ENCODE peak calls at places on chromosomes 4 and X, in five cellular contexts. C is T-helper 1 cell, Q is stromal cell of bone marrow, S is H54, I is immature natural killer cell. T is an unnamed sample.
A peak's percentile ranks its signal among the peaks of the same experiment; 100 is the strongest.

GRCh38 chr4:98631506-98631905 is 26.9 kb downstream of the TSPAN5 start:
- DNase-seq in C (no peak), Q (no peak), S (no peak), I (no peak), T (no peak)

GRCh38 chrX:8632949-8633348 is 99.0 kb downstream of the ANOS1 start:
- DNase-seq in C (no peak), Q (no peak), S (no peak), I (no peak), T (peak; percentile 17)

GRCh38 chr4:53852343-53852742 is 212.1 kb downstream of the CHIC2 start:
- DNase-seq in C (no peak), Q (peak; percentile 72), S (no peak), I (no peak), T (peak; percentile 17)

GRCh38 chr4:150402968-150403367 is 179.0 kb upstream of the MAB21L2 start:
- DNase-seq in C (no peak), Q (no peak), S (no peak), I (no peak), T (peak; percentile 18)

GRCh38 chr4:70772929-70773555 is 51.3 kb downstream of the RUFY3 start:
- DNase-seq in C (no peak), Q (no peak), S (no peak), I (no peak), T (no peak)

GRCh38 chr4:114924311-114924710 is 189.1 kb downstream of the NDST4 start:
- DNase-seq in C (no peak), Q (no peak), S (no peak), I (no peak), T (peak; percentile 81)

GRCh38 chrX:133307637-133308485 is 89.7 kb upstream of the TFDP3 start:
- DNase-seq in C (no peak), Q (no peak), S (no peak), I (no peak), T (peak; percentile 73)

GRCh38 chr4:23763559-23763958 is 126.3 kb downstream of the PPARGC1A start:
- DNase-seq in C (no peak), Q (no peak), S (no peak), I (no peak), T (no peak)

GRCh38 chr4:57077550-57078311 is 32.5 kb downstream of the IGFBP7 start:
- DNase-seq in C (no peak), Q (no peak), S (no peak), I (no peak), T (peak; percentile 84)